ENCODE peak calls at places on chromosomes 1 and 21, in five cellular contexts. Y is A549, R is H1, S is K562, X is HepG2. G is an unnamed sample.

GRCh38 chr1:68293609-68294353 is 61.5 kb upstream of the WLS start:
- DNase-seq in S (no peak), X (no peak), R (peak; percentile 75), Y (no peak), G (no peak)

GRCh38 chr1:179601093-179601492 is 9.5 kb downstream of the TDRD5 start:
- DNase-seq in X (no peak), R (no peak), S (no peak), Y (no peak), G (no peak)

GRCh38 chr1:69109276-69109675 is 458.4 kb upstream of the LRRC7 start:
- DNase-seq in S (no peak), R (no peak), X (no peak), Y (no peak), G (no peak)

GRCh38 chr21:37675202-37675801 is 241.0 kb downstream of the KCNJ6 start:
- DNase-seq in X (no peak), S (peak; percentile 80), R (peak; percentile 96), Y (peak; percentile 14), G (no peak)

GRCh38 chr1:34367954-34368353 is 191.2 kb downstream of the C1orf94 start:
- DNase-seq in X (no peak), S (no peak), R (peak; percentile 13), Y (no peak), G (no peak)

GRCh38 chr1:62962794-62963776 is 179.2 kb downstream of the ATG4C start:
- DNase-seq in R (peak; percentile 84), X (peak; percentile 30), S (peak; percentile 54), Y (peak; percentile 37), G (no peak)

GRCh38 chr1:196180847-196181593 is 427.2 kb downstream of the KCNT2 start:
- DNase-seq in X (no peak), R (no peak), S (peak; percentile 32), Y (peak; percentile 13), G (no peak)

GRCh38 chr21:17779486-17779885 is 39.7 kb downstream of the C21orf91 start:
- DNase-seq in R (no peak), X (no peak), Y (no peak), S (no peak), G (no peak)

GRCh38 chr1:192907545-192908243 is 98.9 kb downstream of the RGS2 start:
- DNase-seq in Y (no peak), R (no peak), X (no peak), S (no peak), G (no peak)

GRCh38 chr21:46097826-46098286 is at the start of gene COL6A2:
- DNase-seq in Y (peak; percentile 53), X (no peak), S (peak; percentile 61), R (peak; percentile 89), G (no peak)

GRCh38 chr1:42852608-42852980 is 6.2 kb downstream of the ZNF691 start:
- DNase-seq in R (no peak), S (no peak), Y (no peak), X (no peak), G (no peak)

GRCh38 chr21:35026617-35027557 is 22.2 kb downstream of the RUNX1 start:
- DNase-seq in R (peak; percentile 71), Y (no peak), S (peak; percentile 99), X (peak; percentile 95), G (no peak)

GRCh38 chr1:221778535-221779142 is 36.8 kb upstream of the DUSP10 start:
- DNase-seq in X (no peak), R (no peak), Y (no peak), S (no peak), G (peak; percentile 82)

GRCh38 chr1:229661022-229661877 is 35.2 kb downstream of the URB2 start:
- DNase-seq in X (peak; percentile 32), R (peak; percentile 96), Y (peak; percentile 86), S (peak; percentile 74), G (peak; percentile 31)

GRCh38 chr1:243415663-243416365 is 160.0 kb downstream of the SDCCAG8 start:
- DNase-seq in Y (no peak), X (no peak), R (no peak), S (no peak), G (no peak)

GRCh38 chr1:220956861-220957605 is 77.8 kb downstream of the HLX start:
- DNase-seq in Y (no peak), R (no peak), S (peak; percentile 56), X (no peak), G (no peak)

GRCh38 chr1:241702436-241702835 is 50.4 kb downstream of the WDR64 start:
- DNase-seq in X (no peak), R (no peak), Y (no peak), S (no peak), G (no peak)

GRCh38 chr1:109164538-109164937 is 49.2 kb upstream of the SARS1 start:
- DNase-seq in Y (no peak), S (no peak), X (no peak), R (no peak), G (no peak)

GRCh38 chr1:41102653-41103052 is 81.1 kb upstream of the SLFNL1 start:
- DNase-seq in S (no peak), R (no peak), X (no peak), Y (no peak), G (no peak)

GRCh38 chr1:110171134-110171733 is 20.9 kb downstream of the SLC6A17 start:
- DNase-seq in X (no peak), Y (no peak), S (no peak), R (no peak), G (no peak)

GRCh38 chr1:162774007-162774406 is 16.5 kb upstream of the HSD17B7 start:
- DNase-seq in X (no peak), S (no peak), R (no peak), Y (no peak), G (no peak)

GRCh38 chr1:227391204-227391603 is 72.9 kb upstream of the CDC42BPA start:
- DNase-seq in S (peak; percentile 60), Y (no peak), R (no peak), X (no peak), G (no peak)

GRCh38 chr1:24095140-24095859 is 16.6 kb downstream of the MYOM3 start:
- DNase-seq in R (no peak), Y (no peak), S (no peak), X (no peak), G (no peak)

GRCh38 chr1:204286841-204287387 is 72.8 kb downstream of the PLEKHA6 start:
- DNase-seq in Y (peak; percentile 48), R (no peak), S (peak; percentile 11), X (no peak), G (no peak)

GRCh38 chr1:36803870-36804560 is 230.3 kb downstream of the GRIK3 start:
- DNase-seq in R (no peak), S (no peak), X (no peak), Y (no peak), G (no peak)

GRCh38 chr1:243422362-243422761 is 166.5 kb downstream of the SDCCAG8 start:
- DNase-seq in Y (no peak), X (no peak), R (no peak), S (no peak), G (no peak)

GRCh38 chr1:161182214-161182613 is 4.9 kb upstream of the B4GALT3 start:
- DNase-seq in R (no peak), Y (no peak), S (peak; percentile 54), X (no peak), G (peak; percentile 63)

GRCh38 chr1:59521456-59521855 is 224.6 kb downstream of the FGGY start:
- DNase-seq in Y (no peak), S (no peak), R (no peak), X (no peak), G (no peak)

GRCh38 chr1:59523745-59524450 is 227.0 kb downstream of the FGGY start:
- DNase-seq in X (no peak), Y (no peak), R (no peak), S (no peak), G (no peak)

GRCh38 chr1:59520194-59520593 is 223.3 kb downstream of the FGGY start:
- DNase-seq in R (no peak), S (no peak), X (no peak), Y (no peak), G (no peak)

GRCh38 chr1:59522925-59523505 is 226.1 kb downstream of the FGGY start:
- DNase-seq in Y (no peak), R (no peak), X (peak; percentile 93), S (no peak), G (no peak)

DNA sequence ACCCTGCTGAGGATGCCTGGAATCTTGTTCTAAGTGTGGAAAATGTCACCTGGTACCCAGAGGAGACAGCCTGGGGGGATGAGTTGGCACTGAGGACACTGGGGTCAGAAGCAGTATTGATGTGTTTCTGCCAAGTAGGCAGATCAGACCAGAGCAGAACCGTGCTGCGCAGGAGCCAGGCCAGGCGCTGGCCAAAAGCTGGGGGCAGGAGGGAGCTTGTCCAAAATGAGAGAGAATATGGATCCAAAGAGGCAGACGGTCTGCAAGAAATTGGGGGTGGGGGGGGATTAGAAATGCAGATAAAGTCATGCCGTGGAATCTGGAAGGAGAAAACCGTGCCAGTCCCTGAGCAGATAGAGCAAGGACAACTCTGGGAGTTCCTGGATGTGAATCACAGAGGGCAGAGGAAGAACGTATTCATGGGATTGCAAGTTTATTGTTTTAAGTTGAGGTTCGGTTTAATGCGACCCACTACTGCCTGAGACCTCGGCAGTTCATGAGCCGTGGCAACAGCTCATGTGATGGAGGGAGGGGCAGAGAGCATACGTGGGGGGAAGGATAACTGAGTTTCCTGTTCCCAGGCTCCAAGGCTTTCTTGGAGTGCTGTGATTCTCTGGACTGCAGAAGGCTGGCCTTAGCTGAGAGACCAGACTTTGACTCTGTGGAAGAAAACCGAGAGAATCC is 224.0 kb downstream of the FGGY start:
- DNase-seq in Y (no peak), R (no peak), X (no peak), S (no peak), G (no peak)
- TF ChIP-seq HDAC2 in Y (no peak), R (no peak), X (no peak), S (no peak), G (no peak)

GRCh38 chr1:205700865-205701401 is 20.6 kb upstream of the SLC45A3 start:
- DNase-seq in S (peak; percentile 38), X (no peak), R (no peak), Y (no peak), G (no peak)
- TF ChIP-seq HDAC2 in S (no peak), X (no peak), R (no peak), Y (no peak), G (no peak)

DNA sequence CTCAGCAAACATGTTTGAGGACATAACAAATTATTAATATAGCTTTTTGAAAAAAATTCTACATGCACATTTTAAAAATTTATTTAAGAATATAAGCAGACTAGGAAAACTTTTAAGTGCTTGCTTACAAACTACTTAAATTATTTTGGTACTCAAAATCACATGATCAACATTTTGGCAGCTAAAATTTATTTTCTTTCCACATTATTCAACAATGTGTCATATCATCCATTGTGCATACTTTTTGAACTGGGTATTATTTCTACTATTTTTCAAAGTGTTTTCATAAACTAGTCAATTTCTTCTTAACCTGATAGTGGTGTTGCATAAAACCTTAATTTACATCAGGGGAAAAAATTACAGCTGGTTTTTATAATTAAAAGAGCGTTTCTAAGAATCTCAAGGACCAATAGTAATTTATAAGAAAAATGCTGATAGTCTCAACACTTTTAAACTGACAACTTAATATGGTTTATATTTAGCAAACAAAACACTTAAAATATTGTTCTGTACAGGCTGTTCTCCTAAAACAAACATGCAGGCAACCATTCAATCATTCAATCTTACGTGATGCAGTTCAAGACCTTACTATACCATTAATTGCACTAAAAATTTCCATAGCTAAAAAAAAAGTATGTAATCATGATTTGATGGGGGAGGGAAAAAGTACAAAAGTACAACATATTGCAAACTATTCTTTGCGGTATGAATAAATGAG is 105.0 kb downstream of the GPATCH2 start:
- DNase-seq in S (no peak), R (no peak), X (no peak), Y (no peak), G (no peak)
- TF ChIP-seq HDAC2 in S (no peak), R (no peak), X (no peak), Y (no peak), G (no peak)

DNA sequence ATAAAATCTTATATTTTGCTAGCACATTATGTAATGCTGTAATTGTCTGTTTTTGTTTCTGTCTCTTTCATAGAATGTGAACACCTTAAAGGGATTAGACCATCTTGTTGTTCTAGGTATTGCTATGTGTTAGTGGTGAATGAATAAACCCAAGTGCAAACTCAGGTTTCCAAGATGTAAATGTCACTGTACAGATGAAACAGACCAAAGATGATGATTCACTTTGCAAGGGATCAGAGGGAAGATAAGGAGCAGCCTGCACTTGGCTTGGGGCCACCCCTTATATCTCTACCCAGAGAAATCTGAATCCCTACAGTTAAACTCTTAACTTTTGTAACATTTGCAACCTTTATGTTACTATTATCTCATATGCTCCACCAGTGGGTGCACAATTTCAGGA is 25.4 kb downstream of the UROD start:
- DNase-seq in S (peak; percentile 84), R (no peak), Y (no peak), X (no peak), G (no peak)
- TF ChIP-seq HDAC2 in S (peak; percentile 96), R (no peak), Y (no peak), X (no peak), G (no peak)